ENCODE peak calls at places on chromosomes 3 and 15, in nine cellular contexts. One of them, this sample, is unnamed.

GRCh38 chr15:68085052-68085451 is 30.9 kb downstream of the PIAS1 start:
- DNase-seq in fibroblast of lung: no peak
- DNase-seq in cardiac fibroblast: no peak
- DNase-seq in PC-3: no peak
- DNase-seq in left lung: no peak
- DNase-seq in AG10803: peak; percentile 5
- DNase-seq in HCT116: no peak
- DNase-seq in OCI-LY7: no peak
- DNase-seq in brain microvascular endothelial cell: no peak
- DNase-seq in this sample: no peak

GRCh38 chr15:68921926-68922325 is 8.4 kb upstream of the SPESP1 start:
- DNase-seq in fibroblast of lung: peak; percentile 1
- DNase-seq in cardiac fibroblast: peak; percentile 3
- DNase-seq in PC-3: peak; percentile 32
- DNase-seq in left lung: no peak
- DNase-seq in AG10803: no peak
- DNase-seq in HCT116: no peak
- DNase-seq in OCI-LY7: no peak
- DNase-seq in brain microvascular endothelial cell: no peak
- DNase-seq in this sample: no peak

GRCh38 chr15:31262901-31263671 is 63.5 kb upstream of the KLF13 start:
- DNase-seq in fibroblast of lung: peak; percentile 21
- DNase-seq in cardiac fibroblast: peak; percentile 43
- DNase-seq in PC-3: no peak
- DNase-seq in left lung: no peak
- DNase-seq in AG10803: peak; percentile 48
- DNase-seq in HCT116: no peak
- DNase-seq in OCI-LY7: peak; percentile 91
- DNase-seq in brain microvascular endothelial cell: no peak
- DNase-seq in this sample: peak; percentile 13

GRCh38 chr3:103052236-103052830 is 617.5 kb downstream of the ZPLD1 start:
- DNase-seq in fibroblast of lung: peak; percentile 44
- DNase-seq in cardiac fibroblast: no peak
- DNase-seq in PC-3: no peak
- DNase-seq in left lung: no peak
- DNase-seq in AG10803: no peak
- DNase-seq in HCT116: peak; percentile 21
- DNase-seq in OCI-LY7: no peak
- DNase-seq in brain microvascular endothelial cell: no peak
- DNase-seq in this sample: no peak

GRCh38 chr3:143628971-143629370 is 219.3 kb downstream of the SLC9A9 start:
- DNase-seq in fibroblast of lung: peak; percentile 83
- DNase-seq in cardiac fibroblast: no peak
- DNase-seq in PC-3: no peak
- DNase-seq in left lung: no peak
- DNase-seq in AG10803: no peak
- DNase-seq in HCT116: no peak
- DNase-seq in OCI-LY7: no peak
- DNase-seq in brain microvascular endothelial cell: peak; percentile 5
- DNase-seq in this sample: no peak

GRCh38 chr15:77840962-77841361 is 208.2 kb upstream of the LINGO1 start:
- DNase-seq in fibroblast of lung: peak; percentile 96
- DNase-seq in cardiac fibroblast: peak; percentile 89
- DNase-seq in PC-3: peak; percentile 88
- DNase-seq in left lung: no peak
- DNase-seq in AG10803: peak; percentile 64
- DNase-seq in HCT116: no peak
- DNase-seq in OCI-LY7: no peak
- DNase-seq in brain microvascular endothelial cell: peak; percentile 24
- DNase-seq in this sample: no peak

GRCh38 chr3:69410301-69410700 is 24.4 kb upstream of the FRMD4B start:
- DNase-seq in fibroblast of lung: peak; percentile 49
- DNase-seq in cardiac fibroblast: peak; percentile 79
- DNase-seq in PC-3: peak; percentile 63
- DNase-seq in left lung: no peak
- DNase-seq in AG10803: peak; percentile 63
- DNase-seq in HCT116: peak; percentile 51
- DNase-seq in OCI-LY7: peak; percentile 63
- DNase-seq in brain microvascular endothelial cell: peak; percentile 78
- DNase-seq in this sample: peak; percentile 66

GRCh38 chr15:98017150-98017964 is 56.9 kb downstream of the ARRDC4 start:
- DNase-seq in fibroblast of lung: no peak
- DNase-seq in cardiac fibroblast: no peak
- DNase-seq in PC-3: no peak
- DNase-seq in left lung: no peak
- DNase-seq in AG10803: no peak
- DNase-seq in HCT116: no peak
- DNase-seq in OCI-LY7: no peak
- DNase-seq in brain microvascular endothelial cell: no peak
- DNase-seq in this sample: no peak

GRCh38 chr3:191328383-191328962 is 721 bp upstream of the CCDC50 start:
- DNase-seq in fibroblast of lung: peak; percentile 52
- DNase-seq in cardiac fibroblast: no peak
- DNase-seq in PC-3: no peak
- DNase-seq in left lung: no peak
- DNase-seq in AG10803: no peak
- DNase-seq in HCT116: no peak
- DNase-seq in OCI-LY7: no peak
- DNase-seq in brain microvascular endothelial cell: no peak
- DNase-seq in this sample: no peak

GRCh38 chr15:99476413-99477222 is 89.2 kb upstream of the MEF2A start:
- DNase-seq in fibroblast of lung: peak; percentile 100
- DNase-seq in cardiac fibroblast: peak; percentile 99
- DNase-seq in PC-3: peak; percentile 96
- DNase-seq in left lung: peak; percentile 87
- DNase-seq in AG10803: peak; percentile 98
- DNase-seq in HCT116: no peak
- DNase-seq in OCI-LY7: peak; percentile 9
- DNase-seq in brain microvascular endothelial cell: peak; percentile 97
- DNase-seq in this sample: peak; percentile 94

DNA sequence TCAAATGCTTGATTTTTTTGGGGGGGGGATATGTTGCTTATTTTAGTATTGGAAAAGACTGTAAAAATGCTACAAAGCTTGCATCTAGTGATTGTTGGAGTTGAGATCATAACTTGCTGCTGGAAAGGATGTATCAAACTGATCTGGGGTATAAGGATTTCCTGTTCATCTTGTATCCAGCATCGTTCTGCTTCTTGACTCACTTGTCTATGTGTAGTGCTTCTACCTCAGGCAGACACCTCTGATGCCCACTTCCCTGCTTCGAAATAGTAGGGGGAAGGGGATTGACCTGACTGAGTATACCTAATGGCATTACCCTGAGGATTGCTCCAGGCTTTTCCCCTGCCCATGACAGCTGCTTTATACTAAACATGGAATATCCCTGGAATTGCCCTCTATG is 42.7 kb downstream of the STT3B start:
- DNase-seq in fibroblast of lung: no peak
- DNase-seq in cardiac fibroblast: no peak
- DNase-seq in PC-3: no peak
- DNase-seq in left lung: no peak
- DNase-seq in AG10803: no peak
- DNase-seq in HCT116: no peak
- DNase-seq in OCI-LY7: peak; percentile 15
- DNase-seq in brain microvascular endothelial cell: no peak
- DNase-seq in this sample: no peak
- H3K4me3 ChIP-seq in fibroblast of lung: no peak overlapping the region
- H3K4me3 ChIP-seq in cardiac fibroblast: no peak overlapping the region
- H3K4me3 ChIP-seq in PC-3: no peak overlapping the region
- H3K4me3 ChIP-seq in left lung: no peak overlapping the region
- H3K4me3 ChIP-seq in AG10803: no peak overlapping the region
- H3K4me3 ChIP-seq in HCT116: no peak overlapping the region
- H3K4me3 ChIP-seq in OCI-LY7: no peak overlapping the region
- H3K4me3 ChIP-seq in brain microvascular endothelial cell: no peak overlapping the region
- H3K4me3 ChIP-seq in this sample: no peak overlapping the region

DNA sequence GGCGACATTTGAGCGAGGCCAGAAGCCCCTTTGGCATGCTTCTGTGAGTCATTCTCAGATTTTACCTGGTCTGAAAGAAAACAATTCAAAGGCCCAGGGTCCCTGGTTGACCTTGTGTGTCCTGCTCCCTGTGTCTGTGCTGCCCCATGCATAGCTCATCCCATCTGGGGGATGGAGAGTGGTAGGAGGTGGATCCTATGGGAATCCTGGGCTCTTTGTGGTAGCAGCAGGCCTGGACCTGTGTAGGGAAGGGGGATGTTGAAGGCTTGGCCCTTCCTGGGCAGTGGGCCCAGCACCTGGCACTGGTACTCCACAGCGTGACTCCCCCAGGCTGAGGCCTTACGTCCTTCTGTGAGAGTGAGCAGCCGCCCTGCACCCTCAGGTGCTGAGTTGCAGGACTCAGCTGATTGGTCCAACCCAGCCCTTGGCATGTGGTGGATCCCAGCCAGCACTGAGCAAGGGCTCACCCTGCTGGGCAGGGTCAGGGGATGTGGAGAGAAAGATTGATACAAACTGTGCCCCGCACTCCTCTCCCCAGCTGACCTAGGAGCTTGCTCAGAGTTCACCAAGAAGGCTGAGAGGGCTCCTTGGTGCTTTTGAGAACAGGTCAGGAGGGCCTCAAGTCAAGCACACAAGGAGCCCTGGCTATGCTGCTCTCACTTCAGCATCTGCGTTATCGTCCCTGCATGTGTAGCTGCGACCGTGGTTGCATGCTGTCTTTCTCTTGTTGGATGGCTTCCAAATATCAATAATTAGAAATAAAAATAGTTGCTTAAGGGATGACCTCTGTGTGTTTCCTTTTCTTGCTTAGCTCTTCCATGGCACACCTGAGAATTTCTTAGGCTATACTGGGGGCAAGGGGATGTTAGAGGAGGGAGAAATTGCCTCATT is 21.4 kb upstream of the JMJD7 start:
- DNase-seq in fibroblast of lung: no peak
- DNase-seq in cardiac fibroblast: no peak
- DNase-seq in PC-3: peak; percentile 75
- DNase-seq in left lung: no peak
- DNase-seq in AG10803: no peak
- DNase-seq in HCT116: peak; percentile 24
- DNase-seq in OCI-LY7: no peak
- DNase-seq in brain microvascular endothelial cell: no peak
- DNase-seq in this sample: peak; percentile 98
- TF ChIP-seq CTCF in fibroblast of lung: no peak
- TF ChIP-seq CTCF in cardiac fibroblast: no peak
- TF ChIP-seq CTCF in PC-3: peak; percentile 48
- TF ChIP-seq CTCF in left lung: no peak
- TF ChIP-seq CTCF in AG10803: no peak
- TF ChIP-seq CTCF in HCT116: peak; percentile 32
- TF ChIP-seq CTCF in OCI-LY7: no peak
- TF ChIP-seq CTCF in brain microvascular endothelial cell: peak; percentile 18
- TF ChIP-seq CTCF in this sample: peak; percentile 66

GRCh38 chr3:126052196-126053058 is 31.5 kb downstream of the SLC41A3 start:
- DNase-seq in fibroblast of lung: no peak
- DNase-seq in cardiac fibroblast: no peak
- DNase-seq in PC-3: no peak
- DNase-seq in left lung: no peak
- DNase-seq in AG10803: no peak
- DNase-seq in HCT116: no peak
- DNase-seq in OCI-LY7: no peak
- DNase-seq in brain microvascular endothelial cell: no peak
- DNase-seq in this sample: no peak
- H3K4me3 ChIP-seq in fibroblast of lung: no peak overlapping the region
- H3K4me3 ChIP-seq in cardiac fibroblast: no peak overlapping the region
- H3K4me3 ChIP-seq in PC-3: no peak overlapping the region
- H3K4me3 ChIP-seq in left lung: no peak overlapping the region
- H3K4me3 ChIP-seq in AG10803: no peak overlapping the region
- H3K4me3 ChIP-seq in HCT116: no peak overlapping the region
- H3K4me3 ChIP-seq in OCI-LY7: no peak overlapping the region
- H3K4me3 ChIP-seq in brain microvascular endothelial cell: no peak overlapping the region
- H3K4me3 ChIP-seq in this sample: no peak overlapping the region

GRCh38 chr15:63509933-63510547 is 5.6 kb downstream of the USP3 start:
- DNase-seq in fibroblast of lung: peak; percentile 83
- DNase-seq in cardiac fibroblast: peak; percentile 79
- DNase-seq in PC-3: peak; percentile 75
- DNase-seq in left lung: no peak
- DNase-seq in AG10803: peak; percentile 75
- DNase-seq in HCT116: no peak
- DNase-seq in OCI-LY7: no peak
- DNase-seq in brain microvascular endothelial cell: no peak
- DNase-seq in this sample: no peak

GRCh38 chr15:63505842-63506222 is 1.4 kb downstream of the USP3 start:
- DNase-seq in fibroblast of lung: peak; percentile 62
- DNase-seq in cardiac fibroblast: no peak
- DNase-seq in PC-3: no peak
- DNase-seq in left lung: no peak
- DNase-seq in AG10803: peak; percentile 8
- DNase-seq in HCT116: no peak
- DNase-seq in OCI-LY7: no peak
- DNase-seq in brain microvascular endothelial cell: no peak
- DNase-seq in this sample: no peak

GRCh38 chr15:63506537-63507035 is 2.2 kb downstream of the USP3 start:
- DNase-seq in fibroblast of lung: peak; percentile 38
- DNase-seq in cardiac fibroblast: peak; percentile 29
- DNase-seq in PC-3: peak; percentile 69
- DNase-seq in left lung: no peak
- DNase-seq in AG10803: peak; percentile 8
- DNase-seq in HCT116: no peak
- DNase-seq in OCI-LY7: peak; percentile 36
- DNase-seq in brain microvascular endothelial cell: no peak
- DNase-seq in this sample: no peak

GRCh38 chr15:63509056-63509696 is 4.8 kb downstream of the USP3 start:
- DNase-seq in fibroblast of lung: no peak
- DNase-seq in cardiac fibroblast: no peak
- DNase-seq in PC-3: no peak
- DNase-seq in left lung: no peak
- DNase-seq in AG10803: no peak
- DNase-seq in HCT116: no peak
- DNase-seq in OCI-LY7: no peak
- DNase-seq in brain microvascular endothelial cell: no peak
- DNase-seq in this sample: no peak

DNA sequence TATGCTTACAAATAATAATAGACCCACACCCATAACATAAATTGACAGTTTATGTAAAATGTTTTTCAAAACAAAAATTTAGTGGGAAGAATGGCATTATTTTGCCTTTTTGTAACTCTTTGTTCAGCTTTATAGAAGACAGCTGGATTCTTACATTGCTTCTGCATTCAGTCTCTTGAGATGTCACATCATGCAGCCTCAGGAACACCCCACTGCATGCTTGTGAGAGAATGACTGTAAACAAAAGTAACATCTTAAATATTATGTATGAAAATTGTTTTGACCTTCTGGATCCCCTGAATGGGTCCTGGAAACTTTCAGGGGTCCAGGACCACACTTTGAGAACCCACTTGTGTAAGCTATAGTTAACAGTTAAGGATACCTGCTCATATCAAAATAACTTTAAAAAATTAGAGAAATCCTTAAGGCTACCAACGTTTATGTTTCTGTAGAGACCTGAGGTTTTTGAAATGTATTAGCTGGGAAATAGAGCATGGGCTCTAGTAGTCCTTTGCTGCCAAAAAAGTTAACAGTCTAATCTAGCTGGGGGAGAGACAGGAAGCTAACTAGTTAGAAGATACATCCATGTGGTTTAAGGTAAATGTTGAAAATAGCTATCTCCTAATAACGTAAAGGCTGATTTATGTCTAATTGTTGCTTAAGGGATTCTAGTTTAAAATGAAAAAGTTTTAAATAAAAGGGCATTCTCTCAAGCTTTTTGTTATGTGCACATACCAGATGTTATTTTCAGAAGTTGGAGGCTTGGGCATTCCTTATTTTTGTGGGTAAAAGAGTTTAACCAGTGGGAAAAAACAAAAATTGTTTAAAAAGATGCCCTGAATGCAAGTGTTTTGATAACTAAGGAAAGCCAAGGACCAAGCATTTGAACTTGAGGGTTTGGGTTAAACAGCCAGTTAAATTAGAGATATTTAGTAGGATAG is 3.8 kb downstream of the USP3 start:
- DNase-seq in fibroblast of lung: no peak
- DNase-seq in cardiac fibroblast: no peak
- DNase-seq in PC-3: no peak
- DNase-seq in left lung: no peak
- DNase-seq in AG10803: peak; percentile 45
- DNase-seq in HCT116: no peak
- DNase-seq in OCI-LY7: no peak
- DNase-seq in brain microvascular endothelial cell: no peak
- DNase-seq in this sample: no peak
- TF ChIP-seq CTCF in fibroblast of lung: no peak
- TF ChIP-seq CTCF in cardiac fibroblast: no peak
- TF ChIP-seq CTCF in PC-3: no peak
- TF ChIP-seq CTCF in left lung: no peak
- TF ChIP-seq CTCF in AG10803: no peak
- TF ChIP-seq CTCF in HCT116: no peak
- TF ChIP-seq CTCF in OCI-LY7: no peak
- TF ChIP-seq CTCF in brain microvascular endothelial cell: no peak
- TF ChIP-seq CTCF in this sample: no peak

This sample was measured in keratinocyte.